ENCODE peak calls at places on chromosome 16, in six cellular contexts. R is heart right ventricle, F is mucosa of descending colon, A is lung, E is fibroblast of lung, V is endodermal cell. B is an unnamed sample.

GRCh38 chr16:2195316-2196161 is 866 bp downstream of the CASKIN1 start:
- DNase-seq in R (no peak), F (no peak), A (no peak), E (no peak), V (no peak), B (no peak)

GRCh38 chr16:76670125-76670857 is 393.1 kb downstream of the CNTNAP4 start:
- DNase-seq in R (no peak), F (no peak), A (no peak), E (no peak), V (no peak), B (no peak)

GRCh38 chr16:87114832-87115231 is 202.4 kb downstream of the C16orf95 start:
- DNase-seq in R (no peak), F (no peak), A (no peak), E (no peak), V (peak; percentile 22), B (no peak)

GRCh38 chr16:74742051-74742481 is 32.6 kb downstream of the FA2H start:
- DNase-seq in R (no peak), F (peak; percentile 49), A (no peak), E (peak; percentile 47), V (no peak), B (no peak)

GRCh38 chr16:4494746-4495490 is 18.7 kb downstream of the HMOX2 start:
- DNase-seq in R (no peak), F (no peak), A (no peak), E (peak; percentile 91), V (no peak), B (no peak)

GRCh38 chr16:16042076-16042475 is 92.7 kb downstream of the ABCC1 start:
- DNase-seq in R (peak; percentile 60), F (no peak), A (peak; percentile 39), E (peak; percentile 91), V (no peak), B (no peak)

GRCh38 chr16:51245306-51245705 is 94.2 kb upstream of the SALL1 start:
- DNase-seq in R (no peak), F (no peak), A (no peak), E (no peak), V (no peak), B (no peak)

GRCh38 chr16:67644038-67644437 is 906 bp upstream of the CARMIL2 start:
- DNase-seq in R (no peak), F (no peak), A (no peak), E (no peak), V (no peak), B (no peak)

GRCh38 chr16:74743668-74744299 is 30.8 kb downstream of the FA2H start:
- DNase-seq in R (no peak), F (peak; percentile 86), A (peak; percentile 91), E (peak; percentile 66), V (no peak), B (no peak)

GRCh38 chr16:2942045-2942444 is 22.0 kb upstream of the KREMEN2 start:
- DNase-seq in R (no peak), F (no peak), A (no peak), E (no peak), V (no peak), B (no peak)

GRCh38 chr16:71762186-71762585 is 37.7 kb upstream of the PHLPP2 start:
- DNase-seq in R (no peak), F (no peak), A (no peak), E (peak; percentile 37), V (no peak), B (no peak)

GRCh38 chr16:83159049-83159448 is 532.3 kb downstream of the CDH13 start:
- DNase-seq in R (no peak), F (no peak), A (no peak), E (no peak), V (no peak), B (no peak)

GRCh38 chr16:66387817-66388332 is 21.4 kb downstream of the CDH5 start:
- DNase-seq in R (no peak), F (no peak), A (no peak), E (no peak), V (peak; percentile 28), B (no peak)

GRCh38 chr16:70754874-70755600 is 45.9 kb downstream of the VAC14 start:
- DNase-seq in R (no peak), F (peak; percentile 15), A (no peak), E (no peak), V (no peak), B (no peak)

GRCh38 chr16:85961988-85962915 is 63.3 kb downstream of the IRF8 start:
- DNase-seq in R (no peak), F (no peak), A (no peak), E (no peak), V (no peak), B (no peak)

DNA sequence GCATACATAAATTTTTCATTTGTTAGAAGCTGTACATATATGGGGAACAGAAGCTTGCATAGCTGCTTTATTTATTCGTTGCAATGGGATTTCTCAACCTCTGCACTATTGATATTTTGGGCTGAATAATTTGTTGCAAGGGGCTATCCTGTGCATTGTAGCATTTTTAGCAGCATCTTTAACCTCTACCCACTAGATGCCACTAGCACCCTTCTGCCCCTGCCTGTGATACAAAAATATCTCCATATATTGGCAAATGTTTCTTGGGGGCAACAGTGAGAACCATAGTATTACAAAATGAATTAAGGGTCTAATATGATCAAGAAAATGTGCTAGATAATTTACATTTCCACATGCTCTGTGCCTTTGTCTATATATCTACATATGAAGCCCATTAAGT is 1401.0 kb downstream of the CDH11 start:
- DNase-seq in R (no peak), F (no peak), A (no peak), E (no peak), V (no peak), B (no peak)
- TF ChIP-seq CTCF in R (peak; percentile 25), F (no peak), A (no peak), E (no peak), V (peak; percentile 64), B (no peak)

DNA sequence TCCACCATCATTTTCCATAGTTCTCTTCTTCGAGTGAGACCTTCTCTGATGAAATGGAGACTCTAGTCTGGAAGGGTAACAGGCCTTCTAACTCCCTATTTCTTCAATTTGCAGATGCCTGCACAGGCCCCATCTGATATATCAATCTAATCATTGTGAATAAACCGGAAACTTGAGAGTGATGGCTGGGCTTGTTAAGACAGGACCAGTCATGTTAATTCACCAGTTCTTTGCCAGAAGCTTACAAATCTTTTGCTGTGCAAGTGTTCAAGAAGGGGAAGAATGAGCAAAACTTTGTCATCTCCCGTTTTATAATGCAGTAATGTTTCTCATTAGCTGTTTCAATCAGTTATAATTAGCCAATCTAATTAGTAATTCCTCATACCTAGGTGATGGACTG is 1561.3 kb upstream of the GOT2 start:
- DNase-seq in R (no peak), F (no peak), A (no peak), E (no peak), V (no peak), B (no peak)
- H3K9me3 ChIP-seq in R (no peaks in the 10 kb centered on the region), F (peaks cover 31% of the 10 kb centered on the region), A (peaks cover 1% of the 10 kb centered on the region), E (no peaks in the 10 kb centered on the region), V (no peaks in the 10 kb centered on the region), B (no peaks in the 10 kb centered on the region)

GRCh38 chr16:23182675-23183485 is at the start of gene SCNN1G:
- DNase-seq in R (no peak), F (peak; percentile 55), A (peak; percentile 67), E (peak; percentile 5), V (peak; percentile 62), B (peak; percentile 6)
- H3K4me3 ChIP-seq in R (peak within 1 kb of the TSS; percentile 38), F (peak within 1 kb of the TSS; percentile 17), A (peak within 1 kb of the TSS; percentile 59), E (no peak within 1 kb of the TSS), V (peak within 1 kb of the TSS; percentile 56), B (peak within 1 kb of the TSS; percentile 15)

GRCh38 chr16:46650224-46650623 is 29.0 kb upstream of the SHCBP1 start:
- DNase-seq in R (peak; percentile 11), F (no peak), A (no peak), E (peak; percentile 46), V (no peak), B (no peak)

GRCh38 chr16:46649571-46649970 is 28.4 kb upstream of the SHCBP1 start:
- DNase-seq in R (peak; percentile 40), F (no peak), A (no peak), E (peak; percentile 72), V (no peak), B (no peak)

GRCh38 chr16:46651305-46651704 is 30.1 kb upstream of the SHCBP1 start:
- DNase-seq in R (no peak), F (no peak), A (no peak), E (no peak), V (no peak), B (no peak)

DNA sequence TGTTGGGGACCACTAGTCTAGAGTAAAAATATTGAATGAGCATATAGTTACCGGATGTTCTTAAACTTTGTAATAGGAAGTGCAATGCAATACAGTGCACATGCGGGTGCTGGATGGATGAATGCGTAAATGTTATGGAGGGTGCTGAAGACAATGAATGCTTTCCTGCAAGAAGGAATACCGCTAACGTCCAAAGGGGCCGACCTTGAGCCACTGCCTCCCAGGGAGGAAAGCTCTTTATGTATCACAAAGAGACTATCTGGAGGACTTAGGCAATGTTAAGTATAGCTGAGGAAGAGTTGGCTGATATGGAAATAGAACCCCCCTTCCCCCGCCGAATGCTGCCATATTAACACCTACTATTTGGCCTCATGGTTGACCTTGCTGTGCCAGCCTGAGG is 27.5 kb upstream of the SHCBP1 start:
- DNase-seq in R (no peak), F (no peak), A (no peak), E (no peak), V (peak; percentile 77), B (no peak)
- TF ChIP-seq CTCF in R (no peak), F (no peak), A (no peak), E (no peak), V (peak; percentile 66), B (no peak)

DNA sequence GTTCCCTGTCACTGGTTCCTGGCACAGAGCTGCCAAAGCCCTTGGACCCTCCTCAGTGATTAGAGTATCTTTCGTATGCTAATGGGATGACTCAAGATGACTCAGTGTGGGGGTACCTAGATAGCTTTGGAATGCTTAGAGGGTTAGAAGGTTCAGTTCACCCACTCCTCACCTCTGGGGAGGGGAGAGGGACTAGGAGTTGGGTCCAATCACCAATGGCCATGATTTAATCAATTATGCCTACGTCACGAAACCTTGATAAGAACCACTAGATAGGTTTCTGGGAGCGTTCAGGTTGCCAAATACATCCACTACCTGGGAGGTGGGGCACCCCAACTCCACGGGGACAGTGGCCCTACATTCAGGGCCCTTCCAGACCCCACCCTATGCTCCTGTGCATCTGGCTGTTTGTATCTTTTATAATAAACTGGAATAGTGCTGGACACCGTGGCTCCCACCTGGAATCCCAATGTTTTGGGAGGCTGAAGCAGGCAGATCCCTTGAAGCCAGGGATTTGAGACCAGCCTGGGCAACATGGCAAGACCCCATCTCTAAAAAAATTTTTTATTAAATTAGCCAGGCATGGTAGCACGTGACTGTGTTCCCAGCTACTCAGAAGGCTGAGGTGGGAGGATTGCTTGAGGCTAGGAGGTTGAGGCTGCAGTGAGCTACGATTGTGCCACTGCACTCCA is 29.2 kb upstream of the LITAF start:
- DNase-seq in R (no peak), F (no peak), A (no peak), E (peak; percentile 54), V (peak; percentile 79), B (no peak)
- H3K9me3 ChIP-seq in R (peaks cover 5% of the 10 kb centered on the region), F (no peaks in the 10 kb centered on the region), A (peaks cover 5% of the 10 kb centered on the region), E (no peaks in the 10 kb centered on the region), V (no peaks in the 10 kb centered on the region), B (no peaks in the 10 kb centered on the region)

GRCh38 chr16:73142995-73143394 is 95.1 kb upstream of the ZFHX3 start:
- DNase-seq in R (no peak), F (no peak), A (no peak), E (no peak), V (no peak), B (no peak)

GRCh38 chr16:73140944-73141343 is 93.0 kb upstream of the ZFHX3 start:
- DNase-seq in R (no peak), F (no peak), A (no peak), E (peak; percentile 47), V (no peak), B (no peak)

GRCh38 chr16:73145166-73145565 is 97.2 kb upstream of the ZFHX3 start:
- DNase-seq in R (no peak), F (no peak), A (no peak), E (no peak), V (peak; percentile 64), B (no peak)

GRCh38 chr16:73142069-73142880 is 94.3 kb upstream of the ZFHX3 start:
- DNase-seq in R (no peak), F (peak; percentile 49), A (no peak), E (no peak), V (no peak), B (no peak)

GRCh38 chr16:73143681-73144370 is 95.9 kb upstream of the ZFHX3 start:
- DNase-seq in R (no peak), F (no peak), A (no peak), E (no peak), V (no peak), B (no peak)
- H3K4me3 ChIP-seq in R (peak overlapping the region; percentile 23), F (no peak overlapping the region), A (no peak overlapping the region), E (peak overlapping the region; percentile 52), V (no peak overlapping the region), B (no peak overlapping the region)

B was measured in CD8-positive, alpha-beta T cell.